ENCODE peak calls at places on chromosomes 4 and X, in four cellular contexts. O is A549, A is K562, Q is HepG2. P is an unnamed sample.

GRCh38 chr4:186844059-186844681 is 120.5 kb upstream of the FAT1 start:
- DNase-seq in O (no peak), A (no peak), Q (no peak), P (no peak)

GRCh38 chrX:45309096-45309495 is 108.4 kb upstream of the DIPK2B start:
- DNase-seq in O (no peak), A (no peak), Q (no peak), P (no peak)

GRCh38 chrX:57900961-57901360 is 9.3 kb downstream of the ZXDA start:
- DNase-seq in Q (no peak), A (no peak), O (no peak), P (no peak)

GRCh38 chr4:178611062-178611461 is 1168.8 kb upstream of the AGA start:
- DNase-seq in Q (no peak), O (no peak), A (no peak), P (no peak)

GRCh38 chr4:1187182-1187581 is 14.8 kb upstream of the SPON2 start:
- DNase-seq in O (no peak), Q (no peak), A (no peak), P (no peak)

GRCh38 chr4:1952719-1953118 is 56.1 kb downstream of the NELFA start:
- DNase-seq in O (no peak), A (no peak), Q (no peak), P (no peak)

GRCh38 chrX:107272431-107272921 is 66.1 kb downstream of the DNAAF6 start:
- DNase-seq in A (no peak), O (peak; percentile 64), Q (no peak), P (peak; percentile 62)

GRCh38 chr4:1365271-1366178 is 18.5 kb downstream of the UVSSA start:
- DNase-seq in Q (no peak), A (no peak), O (no peak), P (peak; percentile 55)

GRCh38 chr4:244471-244870 is 60.8 kb downstream of the ZNF732 start:
- DNase-seq in Q (peak; percentile 21), O (peak; percentile 38), A (peak; percentile 29), P (peak; percentile 59)

GRCh38 chr4:8105303-8106100 is 53.1 kb downstream of the ABLIM2 start:
- DNase-seq in Q (no peak), A (no peak), O (no peak), P (no peak)

GRCh38 chrX:1468250-1468772 is 15.6 kb upstream of the ASMTL start:
- DNase-seq in Q (no peak), O (peak; percentile 52), A (no peak), P (no peak)

GRCh38 chr4:150952167-150952845 is 62.8 kb downstream of the LRBA start:
- DNase-seq in A (peak; percentile 9), Q (no peak), O (no peak), P (no peak)

GRCh38 chr4:188854451-188854850 is 715.2 kb downstream of the TRIML1 start:
- DNase-seq in O (no peak), A (no peak), Q (no peak), P (no peak)

GRCh38 chrX:114611018-114611619 is 27.2 kb downstream of the HTR2C start:
- DNase-seq in Q (peak; percentile 3), O (peak; percentile 32), A (peak; percentile 39), P (peak; percentile 20)

GRCh38 chrX:13698432-13698831 is 9.5 kb downstream of the RAB9A start:
- DNase-seq in A (no peak), Q (no peak), O (no peak), P (no peak)

GRCh38 chr4:100106982-100107381 is 83.3 kb downstream of the DDIT4L start:
- DNase-seq in O (no peak), A (no peak), Q (no peak), P (no peak)

GRCh38 chr4:14110407-14110806 is 482.9 kb upstream of the BOD1L1 start:
- DNase-seq in O (peak; percentile 20), Q (no peak), A (no peak), P (no peak)

GRCh38 chr4:168101026-168101425 is 8.7 kb downstream of the ANXA10 start:
- DNase-seq in Q (no peak), A (no peak), O (no peak), P (no peak)

GRCh38 chr4:56386091-56386490 is 1.2 kb downstream of the AASDH start:
- DNase-seq in Q (no peak), A (no peak), O (no peak), P (no peak)

GRCh38 chrX:129701624-129702069 is 37.1 kb upstream of the XPNPEP2 start:
- DNase-seq in Q (no peak), A (no peak), O (no peak), P (no peak)

GRCh38 chr4:146222313-146222712 is 8.0 kb downstream of the REELD1 start:
- DNase-seq in O (no peak), A (no peak), Q (no peak), P (no peak)

GRCh38 chr4:25881187-25881586 is 18.4 kb upstream of the SEL1L3 start:
- DNase-seq in A (no peak), O (no peak), Q (no peak), P (no peak)

GRCh38 chr4:24856586-24856985 is 56.3 kb downstream of the CCDC149 start:
- DNase-seq in A (no peak), Q (no peak), O (no peak), P (no peak)

GRCh38 chrX:124242160-124242559 is 90.3 kb upstream of the TEX13D start:
- DNase-seq in O (no peak), A (no peak), Q (no peak), P (no peak)

GRCh38 chr4:55980725-55981124 is 32.0 kb downstream of the CEP135 start:
- DNase-seq in O (no peak), Q (no peak), A (no peak), P (no peak)

GRCh38 chrX:23389196-23389792 is 54.6 kb downstream of the PTCHD1 start:
- DNase-seq in A (no peak), O (no peak), Q (no peak), P (peak; percentile 11)

GRCh38 chr4:1748465-1748995 is 27.2 kb downstream of the TACC3 start:
- DNase-seq in A (peak; percentile 91), Q (peak; percentile 59), O (peak; percentile 71), P (peak; percentile 91)

GRCh38 chrX:27728291-27728690 is 79.5 kb upstream of the MAGEB10 start:
- DNase-seq in Q (no peak), A (no peak), O (peak; percentile 2), P (no peak)

GRCh38 chr4:165464813-165465381 is 86.1 kb downstream of the CPE start:
- DNase-seq in A (peak; percentile 62), O (peak; percentile 26), Q (peak; percentile 18), P (no peak)

GRCh38 chr4:41569957-41570356 is 32.0 kb downstream of the LIMCH1 start:
- DNase-seq in A (no peak), Q (no peak), O (peak; percentile 4), P (no peak)

GRCh38 chrX:10190367-10190766 is 33.6 kb downstream of the CLCN4 start:
- DNase-seq in O (peak; percentile 90), A (peak; percentile 54), Q (peak; percentile 72), P (no peak)

GRCh38 chrX:56029691-56030090 is 202.5 kb upstream of the KLF8 start:
- DNase-seq in Q (no peak), A (no peak), O (no peak), P (no peak)

GRCh38 chr4:19193274-19193962 is 1058.3 kb upstream of the SLIT2 start:
- DNase-seq in O (no peak), Q (no peak), A (no peak), P (no peak)

GRCh38 chr4:19195696-19196095 is 1056.0 kb upstream of the SLIT2 start:
- DNase-seq in A (no peak), Q (no peak), O (no peak), P (peak; percentile 73)

DNA sequence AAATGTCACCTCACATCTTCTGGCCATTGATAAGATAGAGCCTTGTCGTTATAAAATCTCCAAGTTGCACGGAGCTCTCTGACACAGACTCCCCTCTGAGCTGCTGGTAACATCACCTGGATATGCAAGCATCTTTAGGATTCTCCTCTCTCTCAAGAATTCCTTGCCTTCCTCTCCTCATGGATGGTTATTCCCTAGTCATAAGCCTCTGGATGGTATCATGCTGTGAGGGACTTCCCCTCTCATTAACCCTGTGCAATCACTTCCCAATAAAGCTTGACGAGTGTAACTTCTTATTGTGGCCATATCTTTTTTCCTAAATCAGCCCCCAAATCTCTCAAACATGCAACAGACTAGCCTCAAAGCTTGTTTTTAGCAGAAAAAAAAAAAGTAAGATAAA is 1057.0 kb upstream of the SLIT2 start:
- DNase-seq in A (no peak), O (no peak), Q (no peak), P (peak; percentile 13)
- TF ChIP-seq NR3C1 in A (no peak), O (no peak), Q (no peak), P (no peak)

GRCh38 chr4:138845051-138845450 is 170.5 kb upstream of the NOCT start:
- DNase-seq in O (no peak), A (no peak), Q (no peak), P (no peak)
- TF ChIP-seq NR3C1 in O (no peak), A (no peak), Q (no peak), P (no peak)

GRCh38 chr4:40546506-40546905 is 83.2 kb downstream of the RBM47 start:
- DNase-seq in O (no peak), Q (peak; percentile 57), A (no peak), P (no peak)

GRCh38 chr4:40546972-40547371 is 82.7 kb downstream of the RBM47 start:
- DNase-seq in O (no peak), A (no peak), Q (no peak), P (no peak)

GRCh38 chr4:40544216-40544615 is 85.4 kb downstream of the RBM47 start:
- DNase-seq in A (no peak), O (no peak), Q (no peak), P (no peak)

GRCh38 chr4:40548256-40548655 is 81.4 kb downstream of the RBM47 start:
- DNase-seq in Q (no peak), A (no peak), O (no peak), P (no peak)

GRCh38 chr4:40547446-40548132 is 82.1 kb downstream of the RBM47 start:
- DNase-seq in Q (no peak), A (no peak), O (no peak), P (no peak)
- TF ChIP-seq NR3C1 in Q (no peak), A (no peak), O (no peak), P (no peak)

GRCh38 chr4:141023051-141023450 is 110.2 kb downstream of the RNF150 start:
- DNase-seq in Q (no peak), A (no peak), O (no peak), P (no peak)

GRCh38 chr4:141022221-141022760 is 111.0 kb downstream of the RNF150 start:
- DNase-seq in O (no peak), A (no peak), Q (no peak), P (no peak)

GRCh38 chr4:141020801-141021261 is 112.4 kb downstream of the RNF150 start:
- DNase-seq in Q (no peak), O (no peak), A (no peak), P (no peak)

GRCh38 chr4:141019772-141020171 is 113.5 kb downstream of the RNF150 start:
- DNase-seq in O (no peak), A (no peak), Q (no peak), P (no peak)

DNA sequence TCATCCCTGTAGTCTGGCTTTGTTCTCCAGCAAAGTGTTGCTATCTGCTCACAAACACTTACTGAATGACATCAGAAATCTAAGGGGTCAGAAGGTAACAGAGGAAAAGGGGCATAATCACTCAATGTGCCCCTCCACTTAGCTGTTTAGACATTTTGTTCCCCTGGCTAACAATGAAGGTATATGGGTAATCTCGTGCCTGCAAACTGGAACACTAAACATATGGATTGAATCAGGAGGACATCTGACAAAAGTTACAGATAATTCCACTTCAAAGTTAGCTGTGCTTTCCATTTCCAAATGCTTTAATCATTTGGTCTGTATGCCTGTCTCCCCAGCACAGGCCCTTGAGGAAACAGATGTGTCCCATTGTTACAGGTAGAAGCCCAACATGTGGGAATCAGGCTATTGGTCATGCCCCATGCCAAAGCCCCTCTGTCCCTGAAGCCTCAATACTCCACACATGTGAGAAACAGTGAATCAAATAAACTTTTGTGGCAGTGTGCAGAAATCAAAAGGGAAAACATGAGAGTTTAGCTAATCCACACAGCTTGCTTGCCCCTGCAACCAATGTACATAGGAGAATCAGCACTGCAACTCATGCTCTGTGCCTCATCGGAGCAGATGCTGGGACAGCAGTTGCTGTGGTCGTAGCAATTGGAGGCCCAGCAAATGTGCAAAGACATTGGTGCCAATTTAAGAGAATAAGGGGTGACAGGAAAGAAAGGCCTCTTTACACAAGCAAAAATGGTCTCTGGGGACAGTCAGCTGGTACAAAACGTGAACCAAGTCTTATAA is 111.7 kb downstream of the RNF150 start:
- DNase-seq in Q (no peak), A (no peak), O (no peak), P (no peak)
- TF ChIP-seq NR3C1 in Q (no peak), A (no peak), O (no peak), P (no peak)